ENCODE peak calls at places on chromosomes 2 and 18, in ten cellular contexts. One of them, this sample, is unnamed.

GRCh38 chr2:160156084-160156483 is 44.0 kb downstream of the ITGB6 start:
- DNase-seq in SW 1271: no peak
- DNase-seq in activated CD4-positive, CD25-positive, alpha-beta regulatory T cell: no peak
- DNase-seq in non-pigmented ciliary epithelial cell: no peak
- DNase-seq in HFF-Myc: no peak
- DNase-seq in retina: no peak
- DNase-seq in A172: no peak
- DNase-seq in NCI-H69: no peak
- DNase-seq in NCI-H2171: no peak
- DNase-seq in GF-D8: no peak
- DNase-seq in this sample: no peak

GRCh38 chr18:69885841-69886531 is 61.7 kb downstream of the CD226 start:
- DNase-seq in activated CD4-positive, CD25-positive, alpha-beta regulatory T cell: no peak
- DNase-seq in A172: no peak
- DNase-seq in NCI-H69: no peak
- DNase-seq in GF-D8: no peak
- DNase-seq in NCI-H2171: no peak
- DNase-seq in SW 1271: no peak
- DNase-seq in retina: no peak
- DNase-seq in non-pigmented ciliary epithelial cell: no peak
- DNase-seq in HFF-Myc: no peak
- DNase-seq in this sample: no peak

GRCh38 chr2:16553222-16553621 is 112.4 kb downstream of the CYRIA start:
- DNase-seq in GF-D8: peak; percentile 2
- DNase-seq in SW 1271: no peak
- DNase-seq in NCI-H2171: peak; percentile 19
- DNase-seq in retina: peak; percentile 25
- DNase-seq in NCI-H69: peak; percentile 24
- DNase-seq in non-pigmented ciliary epithelial cell: no peak
- DNase-seq in A172: peak; percentile 41
- DNase-seq in HFF-Myc: no peak
- DNase-seq in activated CD4-positive, CD25-positive, alpha-beta regulatory T cell: no peak
- DNase-seq in this sample: no peak

GRCh38 chr2:44360749-44361329 is 455 bp downstream of the PREPL start:
- DNase-seq in GF-D8: no peak
- DNase-seq in NCI-H2171: no peak
- DNase-seq in retina: no peak
- DNase-seq in HFF-Myc: no peak
- DNase-seq in A172: no peak
- DNase-seq in SW 1271: no peak
- DNase-seq in non-pigmented ciliary epithelial cell: no peak
- DNase-seq in activated CD4-positive, CD25-positive, alpha-beta regulatory T cell: no peak
- DNase-seq in NCI-H69: peak; percentile 64
- DNase-seq in this sample: no peak

GRCh38 chr18:47758000-47758399 is 172.5 kb downstream of the SMAD2 start:
- DNase-seq in A172: no peak
- DNase-seq in GF-D8: no peak
- DNase-seq in retina: no peak
- DNase-seq in NCI-H2171: no peak
- DNase-seq in HFF-Myc: no peak
- DNase-seq in non-pigmented ciliary epithelial cell: no peak
- DNase-seq in activated CD4-positive, CD25-positive, alpha-beta regulatory T cell: no peak
- DNase-seq in NCI-H69: peak; percentile 47
- DNase-seq in SW 1271: no peak
- DNase-seq in this sample: no peak

GRCh38 chr2:130728007-130728454 is 839 bp upstream of the GPR148 start:
- DNase-seq in HFF-Myc: no peak
- DNase-seq in GF-D8: no peak
- DNase-seq in retina: no peak
- DNase-seq in SW 1271: no peak
- DNase-seq in NCI-H69: peak; percentile 43
- DNase-seq in A172: no peak
- DNase-seq in non-pigmented ciliary epithelial cell: no peak
- DNase-seq in NCI-H2171: no peak
- DNase-seq in activated CD4-positive, CD25-positive, alpha-beta regulatory T cell: no peak
- DNase-seq in this sample: no peak

GRCh38 chr18:61817086-61817485 is 75.7 kb downstream of the RNF152 start:
- DNase-seq in activated CD4-positive, CD25-positive, alpha-beta regulatory T cell: no peak
- DNase-seq in A172: no peak
- DNase-seq in retina: no peak
- DNase-seq in GF-D8: no peak
- DNase-seq in NCI-H2171: no peak
- DNase-seq in SW 1271: no peak
- DNase-seq in HFF-Myc: no peak
- DNase-seq in non-pigmented ciliary epithelial cell: peak; percentile 19
- DNase-seq in NCI-H69: no peak
- DNase-seq in this sample: no peak

GRCh38 chr2:30355306-30355705 is 91.7 kb upstream of the LCLAT1 start:
- DNase-seq in GF-D8: no peak
- DNase-seq in NCI-H69: no peak
- DNase-seq in activated CD4-positive, CD25-positive, alpha-beta regulatory T cell: no peak
- DNase-seq in SW 1271: no peak
- DNase-seq in non-pigmented ciliary epithelial cell: no peak
- DNase-seq in NCI-H2171: no peak
- DNase-seq in HFF-Myc: no peak
- DNase-seq in retina: no peak
- DNase-seq in A172: no peak
- DNase-seq in this sample: no peak

GRCh38 chr2:145739679-145740078 is 1219.8 kb upstream of the ZEB2 start:
- DNase-seq in NCI-H2171: no peak
- DNase-seq in activated CD4-positive, CD25-positive, alpha-beta regulatory T cell: no peak
- DNase-seq in NCI-H69: no peak
- DNase-seq in HFF-Myc: no peak
- DNase-seq in SW 1271: no peak
- DNase-seq in GF-D8: no peak
- DNase-seq in non-pigmented ciliary epithelial cell: no peak
- DNase-seq in retina: no peak
- DNase-seq in A172: no peak
- DNase-seq in this sample: no peak

GRCh38 chr2:3532941-3533340 is 13.6 kb upstream of the ADI1 start:
- DNase-seq in NCI-H2171: no peak
- DNase-seq in NCI-H69: no peak
- DNase-seq in non-pigmented ciliary epithelial cell: no peak
- DNase-seq in HFF-Myc: no peak
- DNase-seq in SW 1271: no peak
- DNase-seq in activated CD4-positive, CD25-positive, alpha-beta regulatory T cell: no peak
- DNase-seq in A172: no peak
- DNase-seq in retina: no peak
- DNase-seq in GF-D8: no peak
- DNase-seq in this sample: no peak

GRCh38 chr2:202120827-202121226 is 47.8 kb downstream of the KIAA2012 start:
- DNase-seq in NCI-H2171: no peak
- DNase-seq in SW 1271: no peak
- DNase-seq in GF-D8: no peak
- DNase-seq in retina: no peak
- DNase-seq in A172: no peak
- DNase-seq in HFF-Myc: no peak
- DNase-seq in activated CD4-positive, CD25-positive, alpha-beta regulatory T cell: no peak
- DNase-seq in NCI-H69: no peak
- DNase-seq in non-pigmented ciliary epithelial cell: no peak
- DNase-seq in this sample: no peak

GRCh38 chr2:207279520-207279919 is 113.8 kb upstream of the KLF7 start:
- DNase-seq in GF-D8: no peak
- DNase-seq in HFF-Myc: no peak
- DNase-seq in activated CD4-positive, CD25-positive, alpha-beta regulatory T cell: no peak
- DNase-seq in SW 1271: no peak
- DNase-seq in retina: no peak
- DNase-seq in NCI-H69: no peak
- DNase-seq in A172: no peak
- DNase-seq in non-pigmented ciliary epithelial cell: no peak
- DNase-seq in NCI-H2171: no peak
- DNase-seq in this sample: no peak

GRCh38 chr2:16578081-16578480 is 87.6 kb downstream of the CYRIA start:
- DNase-seq in activated CD4-positive, CD25-positive, alpha-beta regulatory T cell: no peak
- DNase-seq in non-pigmented ciliary epithelial cell: no peak
- DNase-seq in A172: no peak
- DNase-seq in retina: no peak
- DNase-seq in SW 1271: no peak
- DNase-seq in NCI-H2171: no peak
- DNase-seq in NCI-H69: no peak
- DNase-seq in HFF-Myc: no peak
- DNase-seq in GF-D8: no peak
- DNase-seq in this sample: no peak

GRCh38 chr2:12738112-12738485 is 21.4 kb downstream of the TRIB2 start:
- DNase-seq in A172: peak; percentile 76
- DNase-seq in non-pigmented ciliary epithelial cell: no peak
- DNase-seq in activated CD4-positive, CD25-positive, alpha-beta regulatory T cell: no peak
- DNase-seq in NCI-H69: no peak
- DNase-seq in HFF-Myc: no peak
- DNase-seq in retina: no peak
- DNase-seq in NCI-H2171: no peak
- DNase-seq in SW 1271: no peak
- DNase-seq in GF-D8: no peak
- DNase-seq in this sample: no peak

GRCh38 chr2:234980476-234981187 is 28.8 kb downstream of the SH3BP4 start:
- DNase-seq in GF-D8: no peak
- DNase-seq in retina: peak; percentile 50
- DNase-seq in HFF-Myc: no peak
- DNase-seq in non-pigmented ciliary epithelial cell: no peak
- DNase-seq in NCI-H2171: no peak
- DNase-seq in SW 1271: no peak
- DNase-seq in activated CD4-positive, CD25-positive, alpha-beta regulatory T cell: no peak
- DNase-seq in A172: no peak
- DNase-seq in NCI-H69: peak; percentile 68
- DNase-seq in this sample: no peak

GRCh38 chr2:767440-767839 is 90.2 kb upstream of the TMEM18 start:
- DNase-seq in non-pigmented ciliary epithelial cell: no peak
- DNase-seq in A172: no peak
- DNase-seq in SW 1271: no peak
- DNase-seq in retina: no peak
- DNase-seq in GF-D8: no peak
- DNase-seq in NCI-H69: peak; percentile 16
- DNase-seq in HFF-Myc: no peak
- DNase-seq in NCI-H2171: peak; percentile 59
- DNase-seq in activated CD4-positive, CD25-positive, alpha-beta regulatory T cell: no peak
- DNase-seq in this sample: no peak

GRCh38 chr2:121505005-121505404 is 25.7 kb upstream of the RNU4ATAC start:
- DNase-seq in NCI-H2171: no peak
- DNase-seq in activated CD4-positive, CD25-positive, alpha-beta regulatory T cell: no peak
- DNase-seq in retina: no peak
- DNase-seq in non-pigmented ciliary epithelial cell: peak; percentile 90
- DNase-seq in GF-D8: no peak
- DNase-seq in SW 1271: no peak
- DNase-seq in A172: peak; percentile 55
- DNase-seq in NCI-H69: peak; percentile 4
- DNase-seq in HFF-Myc: no peak
- DNase-seq in this sample: no peak

This sample was measured in kidney.